ENCODE peak calls at places on chromosomes 1 and 21, in four cellular contexts. Z is mammary epithelial cell, G is hepatocyte, Y is astrocyte of the spinal cord. L is an unnamed sample.

GRCh38 chr1:30732277-30732996 is 9.1 kb upstream of the MATN1 start:
- DNase-seq in G (no peak), Z (peak), Y (peak), L (no peak)

GRCh38 chr1:42427240-42427639 is 28.6 kb downstream of the ZMYND12 start:
- DNase-seq in G (no peak), Y (no peak), Z (no peak), L (no peak)

GRCh38 chr1:80054129-80054528 is 1047.6 kb upstream of the ADGRL4 start:
- DNase-seq in Y (peak), G (peak), Z (peak), L (peak)

GRCh38 chr1:225691861-225692516 is 39.1 kb upstream of the ENAH start:
- DNase-seq in G (no peak), Z (peak), Y (peak), L (no peak)

GRCh38 chr21:17416139-17416538 is 96.7 kb upstream of the CXADR start:
- DNase-seq in G (no peak), Z (no peak), Y (peak), L (no peak)

GRCh38 chr1:225544924-225545323 is 108.0 kb downstream of the ENAH start:
- DNase-seq in Y (no peak), G (no peak), Z (no peak), L (no peak)

GRCh38 chr1:23593556-23594148 is 34.4 kb upstream of the ID3 start:
- DNase-seq in G (peak), Z (peak), Y (peak), L (peak)

GRCh38 chr1:53346007-53346813 is 18.3 kb upstream of the LRP8 start:
- DNase-seq in Y (no peak), Z (no peak), G (no peak), L (no peak)

GRCh38 chr1:3114131-3114744 is 45.2 kb downstream of the PRDM16 start:
- DNase-seq in Y (no peak), G (no peak), Z (no peak), L (no peak)

GRCh38 chr1:230642263-230642959 is at the start of gene COG2:
- DNase-seq in Y (peak), G (peak), Z (peak), L (peak)

GRCh38 chr1:58883888-58884482 is 100.1 kb upstream of the JUN start:
- DNase-seq in Z (no peak), Y (no peak), G (no peak), L (no peak)

GRCh38 chr1:81571946-81572345 is 228.8 kb upstream of the ADGRL2 start:
- DNase-seq in Y (no peak), G (no peak), Z (no peak), L (no peak)

GRCh38 chr1:56401191-56401590 is 178.2 kb downstream of the PLPP3 start:
- DNase-seq in Z (no peak), G (no peak), Y (no peak), L (no peak)

GRCh38 chr1:65953170-65953569 is 160.5 kb downstream of the PDE4B start:
- DNase-seq in G (no peak), Z (no peak), Y (no peak), L (no peak)

GRCh38 chr1:41108696-41109284 is 87.3 kb upstream of the SLFNL1 start:
- DNase-seq in Y (no peak), G (no peak), Z (peak), L (no peak)

GRCh38 chr1:117824612-117825011 is 104.8 kb downstream of the GDAP2 start:
- DNase-seq in Y (peak), G (no peak), Z (no peak), L (no peak)

GRCh38 chr1:119783354-119784126 is 14.8 kb upstream of the HMGCS2 start:
- DNase-seq in Y (no peak), Z (peak), G (peak), L (no peak)

GRCh38 chr1:95829581-95829980 is 595.6 kb downstream of the RWDD3 start:
- DNase-seq in G (no peak), Y (no peak), Z (no peak), L (no peak)

GRCh38 chr1:210587547-210587946 is 258.8 kb downstream of the HHAT start:
- DNase-seq in Y (peak), G (no peak), Z (no peak), L (no peak)

GRCh38 chr1:37448691-37449417 is 25.5 kb upstream of the ZC3H12A start:
- DNase-seq in Z (peak), G (no peak), Y (no peak), L (peak)

GRCh38 chr1:68495968-68496679 is 758 bp downstream of the DEPDC1 start:
- DNase-seq in Y (no peak), G (no peak), Z (peak), L (no peak)

GRCh38 chr1:212951058-212951923 is 950 bp downstream of the VASH2 start:
- DNase-seq in Z (no peak), G (peak), Y (no peak), L (no peak)

GRCh38 chr1:24277420-24278169 is 41.6 kb upstream of the GRHL3 start:
- DNase-seq in G (no peak), Y (peak), Z (peak), L (no peak)

GRCh38 chr1:153610334-153611023 is 2.5 kb downstream of the S100A16 start:
- DNase-seq in G (no peak), Z (peak), Y (peak), L (peak)

L was measured in trophoblast cell.